ENCODE peak calls at places on chromosomes 4 and X, in four cellular contexts. L is HCT116, T is GM12878, M is H1. P is an unnamed sample.
A peak's percentile ranks its signal among the peaks of the same experiment; 100 is the strongest.

GRCh38 chrX:54798137-54798536 is at the start of gene ITIH6:
- DNase-seq in T (no peak), L (no peak), M (no peak), P (no peak)

GRCh38 chr4:105149771-105150170 is 3.1 kb downstream of the TET2 start:
- DNase-seq in L (no peak), T (no peak), M (no peak), P (no peak)

GRCh38 chr4:161823450-161823849 is 340.4 kb downstream of the FSTL5 start:
- DNase-seq in L (no peak), T (no peak), M (no peak), P (no peak)

GRCh38 chr4:2246384-2247127 is 4.6 kb upstream of the HAUS3 start:
- DNase-seq in M (peak; percentile 43), T (no peak), L (no peak), P (no peak)

GRCh38 chr4:182207806-182208483 is 35.3 kb upstream of the TENM3 start:
- DNase-seq in L (no peak), T (no peak), M (no peak), P (no peak)

GRCh38 chr4:15003441-15003890 is 1.2 kb downstream of the CPEB2 start:
- DNase-seq in M (peak; percentile 73), T (no peak), L (no peak), P (peak; percentile 60)

GRCh38 chr4:156505341-156505955 is 466.2 kb downstream of the PDGFC start:
- DNase-seq in M (peak; percentile 52), L (no peak), T (no peak), P (no peak)

GRCh38 chr4:89123418-89123817 is 12.1 kb downstream of the TIGD2 start:
- DNase-seq in L (no peak), T (no peak), M (no peak), P (no peak)

GRCh38 chrX:96435636-96436035 is 249.0 kb upstream of the DIAPH2 start:
- DNase-seq in L (no peak), T (no peak), M (no peak), P (no peak)

GRCh38 chr4:160423879-160424451 is 1321.1 kb downstream of the RAPGEF2 start:
- DNase-seq in M (no peak), L (no peak), T (no peak), P (no peak)

GRCh38 chr4:156456830-156457229 is 503.2 kb upstream of the CTSO start:
- DNase-seq in T (no peak), M (no peak), L (no peak), P (no peak)

GRCh38 chr4:168421671-168422070 is 58.6 kb downstream of the DDX60L start:
- DNase-seq in L (peak; percentile 49), M (no peak), T (no peak), P (peak; percentile 25)

GRCh38 chrX:44344194-44344593 is 722 bp upstream of the EFHC2 start:
- DNase-seq in M (no peak), L (no peak), T (no peak), P (peak; percentile 59)

GRCh38 chr4:92012899-92013867 is 290.6 kb upstream of the GRID2 start:
- DNase-seq in L (no peak), M (peak; percentile 77), T (no peak), P (no peak)

GRCh38 chr4:41538887-41539498 is 1.0 kb downstream of the LIMCH1 start:
- DNase-seq in L (no peak), T (no peak), M (no peak), P (no peak)

GRCh38 chrX:86981326-86981890 is 536.2 kb upstream of the KLHL4 start:
- DNase-seq in L (no peak), M (peak; percentile 41), T (no peak), P (no peak)

GRCh38 chr4:151719045-151719743 is 41.6 kb downstream of the GATB start:
- DNase-seq in T (no peak), L (no peak), M (no peak), P (no peak)

GRCh38 chrX:116490091-116490490 is 27.3 kb upstream of the CT83 start:
- DNase-seq in L (no peak), M (no peak), T (no peak), P (no peak)

GRCh38 chr4:61540944-61541343 is 340.8 kb downstream of the ADGRL3 start:
- DNase-seq in L (no peak), M (no peak), T (no peak), P (no peak)

GRCh38 chr4:8427761-8428287 is 12.7 kb downstream of the ACOX3 start:
- DNase-seq in T (no peak), M (no peak), L (no peak), P (no peak)

GRCh38 chr4:38673109-38673978 is 9.3 kb downstream of the KLF3 start:
- DNase-seq in T (no peak), M (no peak), L (peak; percentile 56), P (peak; percentile 77)

GRCh38 chrX:119398587-119398973 is 556 bp upstream of the SLC25A43 start:
- DNase-seq in L (no peak), T (no peak), M (no peak), P (no peak)
- TF ChIP-seq EGR1 in L (no peak), T (no peak), M (no peak), P (no peak)

GRCh38 chr4:4856071-4857000 is 3.1 kb upstream of the MSX1 start:
- DNase-seq in T (no peak), M (peak; percentile 64), L (no peak), P (peak; percentile 32)
- TF ChIP-seq EGR1 in T (no peak), M (no peak), L (no peak), P (no peak)

GRCh38 chrX:101062171-101062570 is 10.3 kb upstream of the TRMT2B start:
- DNase-seq in M (no peak), T (no peak), L (no peak), P (no peak)
- TF ChIP-seq EGR1 in M (no peak), T (no peak), L (no peak), P (no peak)

GRCh38 chr4:111718763-111719537 is 426.3 kb upstream of the FAM241A start:
- DNase-seq in L (no peak), T (no peak), M (no peak), P (no peak)

GRCh38 chr4:111722321-111722720 is 422.9 kb upstream of the FAM241A start:
- DNase-seq in M (no peak), L (no peak), T (no peak), P (no peak)

GRCh38 chr4:111712093-111712677 is 433.1 kb upstream of the FAM241A start:
- DNase-seq in M (no peak), L (no peak), T (no peak), P (no peak)

DNA sequence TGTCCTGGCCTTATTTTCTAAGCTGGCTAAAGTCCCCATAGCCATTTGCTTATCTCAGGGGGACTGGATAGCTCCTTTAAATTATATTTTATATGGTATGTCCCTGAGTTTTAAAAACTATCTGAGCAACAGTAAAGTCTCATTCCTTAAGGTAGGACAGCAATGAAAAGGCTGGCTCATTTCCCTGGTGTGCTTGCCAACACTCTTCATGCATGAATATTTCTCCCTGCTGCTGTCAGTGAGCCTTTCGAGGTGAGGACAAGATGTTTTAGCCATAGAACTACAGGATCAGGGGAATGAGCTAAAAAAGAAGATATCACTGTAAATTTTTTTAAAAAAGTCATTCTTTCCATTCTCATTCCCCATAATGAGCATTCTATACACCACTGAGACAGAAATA is 427.3 kb upstream of the FAM241A start:
- DNase-seq in M (no peak), L (no peak), T (no peak), P (no peak)
- TF ChIP-seq EGR1 in M (no peak), L (no peak), T (no peak), P (no peak)

GRCh38 chr4:13511101-13511500 is 27.0 kb upstream of the RAB28 start:
- DNase-seq in L (no peak), M (no peak), T (no peak), P (no peak)

GRCh38 chr4:13515268-13515667 is 29.0 kb downstream of the NKX3-2 start:
- DNase-seq in M (no peak), L (no peak), T (no peak), P (no peak)

GRCh38 chr4:13521047-13521446 is 23.3 kb downstream of the NKX3-2 start:
- DNase-seq in T (no peak), M (no peak), L (no peak), P (no peak)

GRCh38 chr4:13514722-13515121 is 29.6 kb downstream of the NKX3-2 start:
- DNase-seq in L (no peak), M (no peak), T (no peak), P (no peak)

GRCh38 chr4:13516315-13516860 is 27.9 kb downstream of the NKX3-2 start:
- DNase-seq in L (no peak), M (no peak), T (no peak), P (no peak)
- TF ChIP-seq EGR1 in L (no peak), M (no peak), T (no peak), P (no peak)

GRCh38 chrX:25442501-25442900 is 426.7 kb upstream of the ARX start:
- DNase-seq in L (no peak), T (no peak), M (no peak), P (no peak)
- TF ChIP-seq EGR1 in L (no peak), T (no peak), M (no peak), P (no peak)

GRCh38 chrX:20623448-20623847 is 356.7 kb upstream of the RPS6KA3 start:
- DNase-seq in L (peak; percentile 0), M (no peak), T (no peak), P (no peak)

DNA sequence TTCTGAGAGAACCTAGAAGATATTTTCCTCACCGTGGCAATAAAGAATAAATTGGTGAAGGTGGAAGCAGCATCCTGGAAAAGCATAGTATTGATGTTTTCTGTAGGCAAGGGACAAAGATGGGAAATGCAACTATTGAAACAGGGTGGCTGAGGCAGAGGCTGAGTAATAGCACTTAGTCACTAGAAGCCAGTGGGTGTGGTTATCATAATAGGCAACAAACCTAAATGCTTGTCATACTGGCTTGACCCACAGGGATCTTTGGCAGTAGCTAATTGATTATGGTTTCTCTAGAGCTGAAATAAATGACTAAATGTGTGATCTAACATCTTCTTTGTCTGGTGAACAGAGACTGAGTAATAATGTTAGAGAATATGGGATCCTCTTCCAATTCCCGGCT is 353.6 kb upstream of the RPS6KA3 start:
- DNase-seq in L (peak; percentile 13), T (no peak), M (no peak), P (no peak)
- TF ChIP-seq EGR1 in L (no peak), T (no peak), M (no peak), P (no peak)

GRCh38 chr4:78058591-78059523 is 1.7 kb downstream of the FRAS1 start:
- DNase-seq in M (peak; percentile 80), L (no peak), T (no peak), P (no peak)

GRCh38 chr4:78059524-78059889 is 2.4 kb downstream of the FRAS1 start:
- DNase-seq in T (no peak), M (peak; percentile 76), L (peak; percentile 84), P (peak; percentile 41)

GRCh38 chr4:78057600-78058560 is 757 bp downstream of the FRAS1 start:
- DNase-seq in T (no peak), L (no peak), M (peak; percentile 61), P (no peak)

GRCh38 chr4:78056265-78057129 is 626 bp upstream of the FRAS1 start:
- DNase-seq in M (peak; percentile 84), L (peak; percentile 93), T (no peak), P (peak; percentile 23)

GRCh38 chr4:78057135-78057599 is at the start of gene FRAS1:
- DNase-seq in M (peak; percentile 76), T (no peak), L (no peak), P (no peak)
- TF ChIP-seq EGR1 in M (no peak), T (no peak), L (no peak), P (no peak)

P was measured in K562.